ENCODE peak calls at places on chromosomes 11 and 22, in four cellular contexts. One of them, this sample, is unnamed.

GRCh38 chr11:97259434-97259833 is 869.6 kb downstream of the JRKL start:
- DNase-seq in anterior cingulate cortex: no peak
- DNase-seq in fibroblast of mammary gland: no peak
- DNase-seq in AG08395: no peak
- DNase-seq in this sample: no peak

GRCh38 chr11:67020949-67021348 is 2.0 kb upstream of the SYT12 start:
- DNase-seq in anterior cingulate cortex: no peak
- DNase-seq in fibroblast of mammary gland: no peak
- DNase-seq in AG08395: no peak
- DNase-seq in this sample: no peak

GRCh38 chr11:13962562-13963168 is at the start of gene SPON1:
- DNase-seq in anterior cingulate cortex: peak
- DNase-seq in AG08395: peak
- DNase-seq in fibroblast of mammary gland: peak
- DNase-seq in this sample: peak

GRCh38 chr11:124676386-124676785 is 2.7 kb downstream of the SPA17 start:
- DNase-seq in fibroblast of mammary gland: peak
- DNase-seq in AG08395: peak
- DNase-seq in anterior cingulate cortex: no peak
- DNase-seq in this sample: no peak

GRCh38 chr11:10605941-10606381 is 37.5 kb upstream of the LYVE1 start:
- DNase-seq in AG08395: peak
- DNase-seq in anterior cingulate cortex: no peak
- DNase-seq in fibroblast of mammary gland: peak
- DNase-seq in this sample: peak

GRCh38 chr11:101955701-101956100 is 39.4 kb upstream of the ANGPTL5 start:
- DNase-seq in anterior cingulate cortex: no peak
- DNase-seq in fibroblast of mammary gland: no peak
- DNase-seq in AG08395: no peak
- DNase-seq in this sample: no peak

GRCh38 chr22:17243524-17243923 is 24.3 kb upstream of the ADA2 start:
- DNase-seq in AG08395: no peak
- DNase-seq in anterior cingulate cortex: no peak
- DNase-seq in fibroblast of mammary gland: peak
- DNase-seq in this sample: no peak

GRCh38 chr11:62125316-62125715 is 1.5 kb downstream of the INCENP start:
- DNase-seq in anterior cingulate cortex: no peak
- DNase-seq in AG08395: no peak
- DNase-seq in fibroblast of mammary gland: no peak
- DNase-seq in this sample: no peak

GRCh38 chr11:67668191-67668551 is 6.3 kb downstream of the ALDH3B2 start:
- DNase-seq in anterior cingulate cortex: no peak
- DNase-seq in fibroblast of mammary gland: no peak
- DNase-seq in AG08395: no peak
- DNase-seq in this sample: no peak

GRCh38 chr11:134665571-134666268 is 253.7 kb upstream of the B3GAT1 start:
- DNase-seq in anterior cingulate cortex: no peak
- DNase-seq in AG08395: no peak
- DNase-seq in fibroblast of mammary gland: no peak
- DNase-seq in this sample: no peak

GRCh38 chr22:46066691-46067090 is 83.6 kb upstream of the PPARA start:
- DNase-seq in AG08395: no peak
- DNase-seq in anterior cingulate cortex: no peak
- DNase-seq in fibroblast of mammary gland: peak
- DNase-seq in this sample: no peak

GRCh38 chr11:133695376-133695775 is 149.9 kb downstream of the SPATA19 start:
- DNase-seq in fibroblast of mammary gland: no peak
- DNase-seq in AG08395: no peak
- DNase-seq in anterior cingulate cortex: no peak
- DNase-seq in this sample: no peak

GRCh38 chr11:122340607-122341006 is 224.6 kb upstream of the BLID start:
- DNase-seq in AG08395: no peak
- DNase-seq in anterior cingulate cortex: no peak
- DNase-seq in fibroblast of mammary gland: no peak
- DNase-seq in this sample: no peak

GRCh38 chr11:18321991-18322711 is at the start of the genes GTF2H1 and HPS5:
- DNase-seq in fibroblast of mammary gland: peak
- DNase-seq in AG08395: peak
- DNase-seq in anterior cingulate cortex: peak
- DNase-seq in this sample: peak

GRCh38 chr11:119368121-119369034 is 13.1 kb downstream of the USP2 start:
- DNase-seq in anterior cingulate cortex: peak
- DNase-seq in fibroblast of mammary gland: peak
- DNase-seq in AG08395: no peak
- DNase-seq in this sample: no peak

GRCh38 chr11:75820636-75821035 is 5.6 kb downstream of the UVRAG start:
- DNase-seq in fibroblast of mammary gland: peak
- DNase-seq in AG08395: no peak
- DNase-seq in anterior cingulate cortex: no peak
- DNase-seq in this sample: no peak

GRCh38 chr11:44133335-44133946 is 38.0 kb downstream of the EXT2 start:
- DNase-seq in fibroblast of mammary gland: peak
- DNase-seq in anterior cingulate cortex: no peak
- DNase-seq in AG08395: peak
- DNase-seq in this sample: peak

GRCh38 chr22:37330200-37331033 is 48.1 kb downstream of the CYTH4 start:
- DNase-seq in fibroblast of mammary gland: peak
- DNase-seq in AG08395: peak
- DNase-seq in anterior cingulate cortex: peak
- DNase-seq in this sample: peak

GRCh38 chr11:45885921-45886721 is 670 bp downstream of the MAPK8IP1 start:
- DNase-seq in fibroblast of mammary gland: no peak
- DNase-seq in anterior cingulate cortex: no peak
- DNase-seq in AG08395: no peak
- DNase-seq in this sample: no peak

GRCh38 chr11:125348704-125349635 is 147.1 kb downstream of the FEZ1 start:
- DNase-seq in anterior cingulate cortex: peak
- DNase-seq in fibroblast of mammary gland: peak
- DNase-seq in AG08395: peak
- DNase-seq in this sample: peak

GRCh38 chr11:1193326-1194230 is 29.3 kb upstream of the MUC5B start:
- DNase-seq in fibroblast of mammary gland: no peak
- DNase-seq in AG08395: no peak
- DNase-seq in anterior cingulate cortex: no peak
- DNase-seq in this sample: no peak

GRCh38 chr11:36394926-36395325 is 98.8 kb downstream of the PRR5L start:
- DNase-seq in anterior cingulate cortex: no peak
- DNase-seq in fibroblast of mammary gland: no peak
- DNase-seq in AG08395: no peak
- DNase-seq in this sample: no peak

This sample was measured in Ammon's horn.